ENCODE peak calls at places on chromosomes 5 and 9, in nine cellular contexts. Z, D, N, S, F, K, X, H and T are unnamed samples.

GRCh38 chr5:11110128-11110527 is 349.1 kb upstream of the DAP start:
- DNase-seq in Z (no peak), D (no peak), N (no peak), S (no peak), F (no peak), K (no peak), X (no peak), H (no peak), T (no peak)

GRCh38 chr5:170291324-170291847 is 6.2 kb downstream of the LCP2 start:
- DNase-seq in Z (no peak), D (no peak), N (no peak), S (no peak), F (no peak), K (no peak), X (no peak), H (no peak), T (no peak)

GRCh38 chr5:177312649-177313181 is 1.0 kb upstream of the MXD3 start:
- DNase-seq in Z (peak), D (peak), N (peak), S (no peak), F (no peak), K (no peak), X (no peak), H (peak), T (no peak)

GRCh38 chr5:59746261-59746765 is 147.2 kb downstream of the PDE4D start:
- DNase-seq in Z (no peak), D (no peak), N (no peak), S (no peak), F (peak), K (no peak), X (peak), H (peak), T (no peak)

GRCh38 chr9:68780377-68780707 is 75.3 kb downstream of the PIP5K1B start:
- DNase-seq in Z (no peak), D (no peak), N (no peak), S (no peak), F (no peak), K (no peak), X (no peak), H (no peak), T (no peak)

GRCh38 chr5:135073771-135074345 is 39.8 kb upstream of the PITX1 start:
- DNase-seq in Z (no peak), D (no peak), N (no peak), S (no peak), F (no peak), K (no peak), X (peak), H (peak), T (no peak)

GRCh38 chr5:8961956-8962355 is 583.9 kb downstream of the SEMA5A start:
- DNase-seq in Z (no peak), D (no peak), N (no peak), S (no peak), F (no peak), K (no peak), X (no peak), H (no peak), T (no peak)

GRCh38 chr9:82680179-82680935 is 382.6 kb downstream of the RASEF start:
- DNase-seq in Z (no peak), D (no peak), N (no peak), S (no peak), F (no peak), K (no peak), X (no peak), H (no peak), T (no peak)

GRCh38 chr5:76682395-76682794 is 33.5 kb upstream of the F2R start:
- DNase-seq in Z (no peak), D (no peak), N (no peak), S (no peak), F (no peak), K (no peak), X (peak), H (no peak), T (no peak)

GRCh38 chr9:137298983-137299521 is 3.0 kb downstream of the NRARP start:
- DNase-seq in Z (no peak), D (no peak), N (no peak), S (no peak), F (no peak), K (no peak), X (no peak), H (no peak), T (no peak)

GRCh38 chr9:4666042-4666699 is at the start of gene SPATA6L:
- DNase-seq in Z (no peak), D (peak), N (peak), S (peak), F (peak), K (peak), X (peak), H (peak), T (no peak)

GRCh38 chr9:34510506-34511159 is 12.2 kb downstream of the ENHO start:
- DNase-seq in Z (no peak), D (no peak), N (peak), S (no peak), F (no peak), K (no peak), X (no peak), H (no peak), T (no peak)

GRCh38 chr9:96216618-96217017 is 85.4 kb downstream of the HSD17B3 start:
- DNase-seq in Z (no peak), D (no peak), N (no peak), S (no peak), F (no peak), K (no peak), X (no peak), H (no peak), T (no peak)

GRCh38 chr5:36667826-36668225 is 61.4 kb downstream of the SLC1A3 start:
- DNase-seq in Z (no peak), D (no peak), N (no peak), S (no peak), F (no peak), K (no peak), X (no peak), H (no peak), T (no peak)

GRCh38 chr5:5296061-5296460 is 126.4 kb upstream of the ICE1 start:
- DNase-seq in Z (no peak), D (no peak), N (no peak), S (no peak), F (no peak), K (no peak), X (no peak), H (no peak), T (no peak)

GRCh38 chr9:9483175-9483574 is 1129.6 kb downstream of the PTPRD start:
- DNase-seq in Z (no peak), D (no peak), N (no peak), S (no peak), F (no peak), K (no peak), X (no peak), H (no peak), T (no peak)

GRCh38 chr5:174625591-174626365 is 98.6 kb upstream of the MSX2 start:
- DNase-seq in Z (no peak), D (no peak), N (no peak), S (peak), F (no peak), K (no peak), X (no peak), H (no peak), T (no peak)

GRCh38 chr5:149667084-149667826 is 62.9 kb upstream of the PPARGC1B start:
- DNase-seq in Z (peak), D (peak), N (peak), S (no peak), F (peak), K (peak), X (peak), H (peak), T (no peak)

GRCh38 chr5:154761062-154761740 is 6.0 kb downstream of the LARP1 start:
- DNase-seq in Z (peak), D (no peak), N (no peak), S (no peak), F (no peak), K (no peak), X (no peak), H (no peak), T (no peak)

GRCh38 chr9:122827759-122828090 is 663 bp downstream of the PDCL start:
- DNase-seq in Z (no peak), D (no peak), N (no peak), S (no peak), F (peak), K (no peak), X (peak), H (peak), T (no peak)

GRCh38 chr5:67305913-67306710 is 109.5 kb upstream of the CD180 start:
- DNase-seq in Z (no peak), D (no peak), N (no peak), S (no peak), F (no peak), K (no peak), X (peak), H (peak), T (no peak)

GRCh38 chr5:154860123-154860522 is 1.7 kb downstream of the CNOT8 start:
- DNase-seq in Z (no peak), D (peak), N (no peak), S (no peak), F (no peak), K (no peak), X (peak), H (peak), T (peak)

GRCh38 chr9:108259917-108260675 is 595.7 kb downstream of the ACTL7B start:
- DNase-seq in Z (no peak), D (no peak), N (no peak), S (no peak), F (no peak), K (no peak), X (peak), H (no peak), T (no peak)

GRCh38 chr5:1824903-1825841 is 24.0 kb downstream of the NDUFS6 start:
- DNase-seq in Z (no peak), D (no peak), N (no peak), S (no peak), F (no peak), K (no peak), X (no peak), H (no peak), T (no peak)

GRCh38 chr9:134338394-134339182 is 12.3 kb downstream of the RXRA start:
- DNase-seq in Z (no peak), D (no peak), N (no peak), S (peak), F (no peak), K (no peak), X (no peak), H (no peak), T (no peak)